ENCODE peak calls at places on chromosomes 3 and 15, in nine cellular contexts. W is dorsolateral prefrontal cortex; I is brain microvascular endothelial cell; R is stomach; S is CD4-positive, alpha-beta T cell; G is testis; X is cardiac muscle cell; U is A673; T is tibial artery. Z is an unnamed sample.

GRCh38 chr3:52831500-52832301 is 1.2 kb upstream of the ITIH4 start:
- DNase-seq in W (peak; percentile 51), I (peak; percentile 77), R (peak; percentile 31), S (no peak), G (no peak), X (no peak), U (peak; percentile 44), T (peak; percentile 85), Z (peak; percentile 60)

GRCh38 chr15:51382787-51383186 is 41.3 kb downstream of the GLDN start:
- DNase-seq in W (peak; percentile 60), I (peak; percentile 61), R (no peak), S (no peak), G (peak; percentile 65), X (peak; percentile 65), U (peak; percentile 68), T (no peak), Z (peak; percentile 36)

GRCh38 chr15:85691350-85692240 is 103.1 kb downstream of the KLHL25 start:
- DNase-seq in W (no peak), I (no peak), R (peak; percentile 35), S (peak; percentile 12), G (no peak), X (no peak), U (no peak), T (no peak), Z (no peak)

GRCh38 chr3:190581041-190581501 is 67.2 kb downstream of the IL1RAP start:
- DNase-seq in W (no peak), I (peak; percentile 64), R (no peak), S (no peak), G (no peak), X (peak; percentile 32), U (no peak), T (no peak), Z (no peak)

GRCh38 chr3:188037116-188037718 is 116.7 kb upstream of the LPP start:
- DNase-seq in W (no peak), I (no peak), R (peak; percentile 51), S (no peak), G (peak; percentile 43), X (peak; percentile 61), U (peak; percentile 67), T (no peak), Z (peak; percentile 48)

GRCh38 chr15:94670436-94671034 is 439.2 kb downstream of the MCTP2 start:
- DNase-seq in W (no peak), I (peak; percentile 37), R (no peak), S (no peak), G (no peak), X (peak; percentile 58), U (peak; percentile 59), T (no peak), Z (peak; percentile 40)

GRCh38 chr3:50242371-50242770 is 6.4 kb downstream of the GNAI2 start:
- DNase-seq in W (no peak), I (no peak), R (no peak), S (no peak), G (no peak), X (no peak), U (no peak), T (no peak), Z (no peak)

GRCh38 chr3:197501496-197501878 is 54.3 kb downstream of the BDH1 start:
- DNase-seq in W (no peak), I (no peak), R (no peak), S (no peak), G (no peak), X (no peak), U (peak; percentile 52), T (no peak), Z (no peak)

GRCh38 chr3:54792584-54792983 is 135.3 kb downstream of the LRTM1 start:
- DNase-seq in W (no peak), I (no peak), R (no peak), S (no peak), G (no peak), X (no peak), U (no peak), T (no peak), Z (no peak)

GRCh38 chr3:182179631-182180030 is 467.9 kb downstream of the SOX2 start:
- DNase-seq in W (no peak), I (no peak), R (no peak), S (no peak), G (no peak), X (no peak), U (no peak), T (no peak), Z (no peak)

GRCh38 chr3:56931816-56932215 is 128.6 kb upstream of the SPATA12 start:
- DNase-seq in W (no peak), I (no peak), R (no peak), S (no peak), G (no peak), X (no peak), U (no peak), T (no peak), Z (no peak)

GRCh38 chr3:110810356-110810755 is 261.3 kb upstream of the NECTIN3 start:
- DNase-seq in W (no peak), I (no peak), R (no peak), S (no peak), G (no peak), X (no peak), U (no peak), T (no peak), Z (peak; percentile 24)

GRCh38 chr15:85646538-85647091 is 148.1 kb downstream of the KLHL25 start:
- DNase-seq in W (no peak), I (peak; percentile 56), R (no peak), S (no peak), G (no peak), X (no peak), U (peak; percentile 76), T (no peak), Z (peak; percentile 37)

GRCh38 chr3:122021811-122022401 is at the start of gene ILDR1:
- DNase-seq in W (no peak), I (no peak), R (peak; percentile 53), S (peak; percentile 3), G (no peak), X (peak; percentile 19), U (no peak), T (no peak), Z (no peak)

GRCh38 chr3:15265655-15266509 is 59.8 kb downstream of the CAPN7 start:
- DNase-seq in W (no peak), I (no peak), R (no peak), S (no peak), G (peak; percentile 13), X (no peak), U (no peak), T (no peak), Z (no peak)
- H3K27ac ChIP-seq in W (peak overlapping the region; percentile 59), I (no peak overlapping the region), R (no peak overlapping the region), S (peak overlapping the region; percentile 14), G (no peak overlapping the region), X (no peak overlapping the region), U (no peak overlapping the region), T (no peak overlapping the region), Z (no peak overlapping the region)

DNA sequence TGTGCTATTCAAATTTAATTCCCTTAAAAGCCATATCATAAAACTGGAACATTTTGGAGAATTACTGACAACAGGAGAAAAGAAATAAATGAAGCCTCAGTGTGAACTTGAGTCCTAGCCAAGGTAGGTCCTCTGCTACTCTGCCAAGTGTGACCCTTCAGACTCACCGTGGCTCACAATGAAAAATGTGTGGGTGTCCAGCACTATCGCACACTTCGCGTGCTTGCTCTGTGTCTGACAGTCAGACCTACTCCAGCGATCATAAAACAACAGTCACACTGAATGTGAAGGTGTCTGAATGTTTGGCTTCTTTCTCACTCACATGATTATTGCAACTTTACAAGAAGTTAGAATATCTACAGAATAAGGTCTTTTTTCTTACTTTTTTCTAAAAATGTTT is 65.8 kb upstream of the TRA2B start:
- DNase-seq in W (no peak), I (no peak), R (no peak), S (no peak), G (no peak), X (no peak), U (no peak), T (no peak), Z (no peak)
- TF ChIP-seq CTCF in W (no peak), I (no peak), R (no peak), S (no peak), G (no peak), X (no peak), U (no peak), T (no peak), Z (no peak)

GRCh38 chr15:101458908-101459578 is 30.5 kb downstream of the PCSK6 start:
- DNase-seq in W (no peak), I (no peak), R (no peak), S (no peak), G (peak; percentile 45), X (no peak), U (no peak), T (no peak), Z (no peak)

GRCh38 chr15:101459579-101460300 is 29.8 kb downstream of the PCSK6 start:
- DNase-seq in W (no peak), I (no peak), R (no peak), S (no peak), G (peak; percentile 11), X (no peak), U (no peak), T (no peak), Z (no peak)

GRCh38 chr15:101456079-101456791 is 33.3 kb downstream of the PCSK6 start:
- DNase-seq in W (no peak), I (no peak), R (no peak), S (no peak), G (peak; percentile 17), X (no peak), U (no peak), T (no peak), Z (no peak)

GRCh38 chr15:101461097-101461496 is 28.4 kb downstream of the PCSK6 start:
- DNase-seq in W (no peak), I (no peak), R (no peak), S (no peak), G (no peak), X (no peak), U (no peak), T (no peak), Z (no peak)

GRCh38 chr15:101458158-101458895 is 31.2 kb downstream of the PCSK6 start:
- DNase-seq in W (no peak), I (no peak), R (no peak), S (no peak), G (peak; percentile 13), X (no peak), U (no peak), T (no peak), Z (no peak)
- H3K27ac ChIP-seq in W (peak overlapping the region; percentile 86), I (no peak overlapping the region), R (peak overlapping the region; percentile 49), S (no peak overlapping the region), G (no peak overlapping the region), X (no peak overlapping the region), U (no peak overlapping the region), T (no peak overlapping the region), Z (no peak overlapping the region)

GRCh38 chr3:168863561-168863960 is 767.8 kb upstream of the GOLIM4 start:
- DNase-seq in W (no peak), I (no peak), R (no peak), S (no peak), G (no peak), X (no peak), U (no peak), T (no peak), Z (no peak)

GRCh38 chr3:168862466-168862865 is 766.7 kb upstream of the GOLIM4 start:
- DNase-seq in W (no peak), I (no peak), R (no peak), S (no peak), G (no peak), X (no peak), U (no peak), T (no peak), Z (no peak)

GRCh38 chr3:168864107-168865021 is 768.6 kb upstream of the GOLIM4 start:
- DNase-seq in W (no peak), I (no peak), R (no peak), S (no peak), G (no peak), X (no peak), U (no peak), T (no peak), Z (no peak)

GRCh38 chr3:168860592-168860991 is 764.9 kb upstream of the GOLIM4 start:
- DNase-seq in W (no peak), I (no peak), R (no peak), S (no peak), G (no peak), X (no peak), U (no peak), T (no peak), Z (no peak)

GRCh38 chr3:168865022-168865551 is 769.4 kb upstream of the GOLIM4 start:
- DNase-seq in W (no peak), I (peak; percentile 33), R (no peak), S (no peak), G (no peak), X (peak; percentile 32), U (peak; percentile 24), T (no peak), Z (no peak)
- TF ChIP-seq CTCF in W (peak; percentile 67), I (peak; percentile 70), R (peak; percentile 51), S (peak; percentile 54), G (peak; percentile 82), X (peak; percentile 80), U (peak; percentile 81), T (peak; percentile 64), Z (peak; percentile 81)